ENCODE peak calls at places on chromosomes 11 and 22, in six cellular contexts. S is activated naive CD8-positive, alpha-beta T cell treated with anti-CD3 and anti-CD28 coated beads, Interleukin-2, amount 50 U/mL, for 24 hours; B is stimulated activated CD4-positive, alpha-beta T cell treated with anti-CD3 and anti-CD28 coated beads, TNF-alpha, amount 100 ng/mL, for 1 hour; K is body of pancreas; Z is activated naive CD4-positive, alpha-beta T cell treated with Interleukin-2 at 50 U/mL for 16 hours; P is amniotic stem cell. F is an unnamed sample.

GRCh38 chr11:122789916-122790315 is 48.4 kb upstream of the CRTAM start:
- DNase-seq in S (no peak), B (no peak), K (no peak), Z (no peak), P (no peak), F (no peak)

GRCh38 chr11:11415786-11416390 is 62.8 kb upstream of the CSNK2A3 start:
- DNase-seq in S (no peak), B (no peak), K (no peak), Z (no peak), P (no peak), F (no peak)

GRCh38 chr11:72336163-72336562 is 92.2 kb upstream of the PHOX2A start:
- DNase-seq in S (peak; percentile 8), B (no peak), K (no peak), Z (no peak), P (no peak), F (no peak)

GRCh38 chr11:71120346-71120963 is 131.9 kb downstream of the SHANK2 start:
- DNase-seq in S (no peak), B (no peak), K (peak; percentile 81), Z (no peak), P (no peak), F (no peak)

GRCh38 chr22:18000441-18001039 is 23.8 kb downstream of the MICAL3 start:
- DNase-seq in S (peak; percentile 34), B (no peak), K (peak; percentile 45), Z (peak; percentile 42), P (no peak), F (no peak)

GRCh38 chr11:57358543-57358961 is 20.4 kb downstream of the P2RX3 start:
- DNase-seq in S (no peak), B (no peak), K (no peak), Z (no peak), P (no peak), F (no peak)

GRCh38 chr11:9341638-9342137 is 27.3 kb upstream of the TMEM41B start:
- DNase-seq in S (no peak), B (no peak), K (no peak), Z (no peak), P (no peak), F (no peak)

GRCh38 chr11:45669146-45669545 is 3.7 kb upstream of the CHST1 start:
- DNase-seq in S (no peak), B (no peak), K (no peak), Z (no peak), P (no peak), F (no peak)

GRCh38 chr22:31332010-31332409 is 14.1 kb downstream of the PATZ1 start:
- DNase-seq in S (no peak), B (no peak), K (no peak), Z (no peak), P (no peak), F (no peak)

GRCh38 chr22:29106839-29107238 is 34.0 kb downstream of the KREMEN1 start:
- DNase-seq in S (no peak), B (no peak), K (no peak), Z (no peak), P (no peak), F (no peak)

GRCh38 chr22:46974077-46974476 is 211.6 kb downstream of the TBC1D22A start:
- DNase-seq in S (no peak), B (no peak), K (no peak), Z (no peak), P (no peak), F (no peak)

GRCh38 chr11:35427158-35427557 is 7.8 kb upstream of the SLC1A2 start:
- DNase-seq in S (no peak), B (no peak), K (no peak), Z (no peak), P (peak; percentile 14), F (no peak)

GRCh38 chr22:48746789-48747425 is 1080.8 kb downstream of the BRD1 start:
- DNase-seq in S (no peak), B (no peak), K (no peak), Z (no peak), P (no peak), F (no peak)

GRCh38 chr11:28757725-28758515 is 649.7 kb downstream of the METTL15 start:
- DNase-seq in S (no peak), B (no peak), K (no peak), Z (no peak), P (no peak), F (no peak)

GRCh38 chr11:66886671-66887221 is 29.9 kb downstream of the LRFN4 start:
- DNase-seq in S (no peak), B (no peak), K (no peak), Z (no peak), P (no peak), F (no peak)

GRCh38 chr11:94681140-94681539 is 87.0 kb upstream of the AMOTL1 start:
- DNase-seq in S (no peak), B (no peak), K (no peak), Z (no peak), P (no peak), F (no peak)

GRCh38 chr22:21455334-21456089 is 11.7 kb upstream of the TMEM191C start:
- DNase-seq in S (no peak), B (no peak), K (no peak), Z (no peak), P (no peak), F (no peak)

GRCh38 chr11:17751558-17751957 is 17.0 kb downstream of the KCNC1 start:
- DNase-seq in S (no peak), B (no peak), K (no peak), Z (no peak), P (no peak), F (no peak)

GRCh38 chr22:49507607-49508292 is 319.9 kb downstream of the BRD1 start:
- DNase-seq in S (no peak), B (no peak), K (no peak), Z (no peak), P (no peak), F (no peak)

GRCh38 chr22:37331034-37331428 is 48.7 kb downstream of the CYTH4 start:
- DNase-seq in S (no peak), B (no peak), K (no peak), Z (no peak), P (no peak), F (no peak)

GRCh38 chr11:75582935-75583709 is 21.1 kb downstream of the SERPINH1 start:
- DNase-seq in S (peak; percentile 74), B (peak; percentile 22), K (peak; percentile 67), Z (peak; percentile 73), P (peak; percentile 73), F (peak; percentile 42)

GRCh38 chr11:107688322-107688918 is 23.4 kb downstream of the SLN start:
- DNase-seq in S (no peak), B (no peak), K (no peak), Z (no peak), P (no peak), F (no peak)

GRCh38 chr11:64804346-64805210 is 1.6 kb upstream of the MAP4K2 start:
- DNase-seq in S (no peak), B (no peak), K (no peak), Z (no peak), P (no peak), F (no peak)

GRCh38 chr11:64131657-64132387 is 34.1 kb downstream of the MACROD1 start:
- DNase-seq in S (no peak), B (no peak), K (no peak), Z (no peak), P (no peak), F (no peak)

GRCh38 chr11:67277231-67277961 is 11.1 kb downstream of the GRK2 start:
- DNase-seq in S (peak; percentile 89), B (peak; percentile 78), K (peak; percentile 67), Z (peak; percentile 88), P (no peak), F (peak; percentile 84)

GRCh38 chr11:130979386-130979972 is 63.2 kb upstream of the SNX19 start:
- DNase-seq in S (no peak), B (no peak), K (no peak), Z (no peak), P (no peak), F (no peak)

GRCh38 chr11:65962136-65962564 is 616 bp downstream of the SART1 start:
- DNase-seq in S (no peak), B (no peak), K (no peak), Z (no peak), P (no peak), F (no peak)

GRCh38 chr11:7251836-7252682 is at the start of gene SYT9:
- DNase-seq in S (peak; percentile 10), B (no peak), K (peak; percentile 78), Z (no peak), P (no peak), F (no peak)

GRCh38 chr11:8086001-8086479 is 5.0 kb downstream of the TUB start:
- DNase-seq in S (no peak), B (no peak), K (no peak), Z (no peak), P (no peak), F (no peak)

GRCh38 chr11:57306941-57307598 is 17.7 kb downstream of the TNKS1BP1 start:
- DNase-seq in S (no peak), B (no peak), K (no peak), Z (no peak), P (no peak), F (no peak)

GRCh38 chr11:9310485-9310884 is 3.9 kb downstream of the TMEM41B start:
- DNase-seq in S (no peak), B (no peak), K (no peak), Z (no peak), P (no peak), F (no peak)

GRCh38 chr11:62580959-62581715 is 7.4 kb upstream of the EEF1G start:
- DNase-seq in S (no peak), B (no peak), K (no peak), Z (no peak), P (no peak), F (no peak)

GRCh38 chr11:78327945-78328344 is 89.7 kb downstream of the GAB2 start:
- DNase-seq in S (no peak), B (no peak), K (no peak), Z (no peak), P (no peak), F (no peak)

GRCh38 chr22:30370681-30371080 is 13.9 kb downstream of the CCDC157 start:
- DNase-seq in S (no peak), B (no peak), K (no peak), Z (no peak), P (no peak), F (no peak)

GRCh38 chr11:76266269-76266668 is 60.0 kb upstream of the WNT11 start:
- DNase-seq in S (no peak), B (no peak), K (peak; percentile 18), Z (no peak), P (peak; percentile 8), F (no peak)

GRCh38 chr22:20211997-20212753 is 55.9 kb downstream of the RTN4R start:
- DNase-seq in S (no peak), B (no peak), K (peak; percentile 92), Z (no peak), P (no peak), F (no peak)

GRCh38 chr11:77345621-77346020 is 44.1 kb upstream of the GDPD4 start:
- DNase-seq in S (no peak), B (no peak), K (no peak), Z (no peak), P (no peak), F (no peak)

F was measured in activated CD4-positive, alpha-beta T cell treated with anti-CD3 and anti-CD28 coated beads, Interleukin-2, amount 50 U/mL, for 24 hours.